ENCODE peak calls at places on chromosomes 6 and 20, in four cellular contexts. E is K562, K is HepG2, I is WTC11. B is an unnamed sample.

GRCh38 chr6:151063339-151063738 is 176.4 kb upstream of the AKAP12 start:
- DNase-seq in I (no peak), E (no peak), K (no peak), B (no peak)

GRCh38 chr6:80094017-80094416 is 12.5 kb upstream of the BCKDHB start:
- DNase-seq in E (peak), I (no peak), K (no peak), B (no peak)

GRCh38 chr6:135633573-135633972 is 136.0 kb upstream of the AHI1 start:
- DNase-seq in K (no peak), I (no peak), E (no peak), B (no peak)

GRCh38 chr20:20229595-20229994 is 138.3 kb upstream of the INSM1 start:
- DNase-seq in K (no peak), E (no peak), I (no peak), B (no peak)

GRCh38 chr20:45059022-45059728 is 41.8 kb downstream of the KCNS1 start:
- DNase-seq in I (no peak), K (no peak), E (no peak), B (no peak)

GRCh38 chr6:50600280-50600679 is 113.0 kb upstream of the TFAP2D start:
- DNase-seq in E (no peak), K (no peak), I (no peak), B (no peak)

GRCh38 chr6:15132854-15133670 is 112.8 kb upstream of the JARID2 start:
- DNase-seq in E (no peak), K (peak), I (no peak), B (no peak)

GRCh38 chr6:64889144-64889543 is 817.9 kb downstream of the EYS start:
- DNase-seq in E (no peak), K (no peak), I (no peak), B (no peak)

GRCh38 chr20:34302312-34302722 is 838 bp downstream of the AHCY start:
- DNase-seq in E (peak), I (no peak), K (peak), B (no peak)

GRCh38 chr6:29559524-29560287 is at the start of gene UBD:
- DNase-seq in I (no peak), E (no peak), K (peak), B (peak)

GRCh38 chr20:48198951-48199431 is 413.7 kb upstream of the SULF2 start:
- DNase-seq in I (no peak), K (no peak), E (no peak), B (no peak)

GRCh38 chr6:110564703-110565421 is 88.4 kb upstream of the SLC22A16 start:
- DNase-seq in K (no peak), E (no peak), I (no peak), B (no peak)

GRCh38 chr20:46955601-46956556 is 61.2 kb downstream of the EYA2 start:
- DNase-seq in E (no peak), K (no peak), I (no peak), B (no peak)

GRCh38 chr6:13273931-13274706 is 54.2 kb downstream of the TBC1D7 start:
- DNase-seq in K (no peak), I (no peak), E (peak), B (peak)

GRCh38 chr6:40343887-40344565 is 243.1 kb downstream of the LRFN2 start:
- DNase-seq in E (no peak), K (no peak), I (no peak), B (no peak)

GRCh38 chr6:85453490-85453889 is 3.6 kb downstream of the NT5E start:
- DNase-seq in I (no peak), E (no peak), K (no peak), B (no peak)

GRCh38 chr6:2857580-2858337 is 16.1 kb upstream of the SERPINB1 start:
- DNase-seq in E (peak), I (no peak), K (no peak), B (peak)

GRCh38 chr20:37695684-37696342 is 2.0 kb downstream of the CTNNBL1 start:
- DNase-seq in K (no peak), E (no peak), I (no peak), B (no peak)

GRCh38 chr6:2245103-2245953 is at the start of gene GMDS:
- DNase-seq in E (peak), I (peak), K (peak), B (no peak)

GRCh38 chr6:158854214-158855101 is 35.3 kb upstream of the EZR start:
- DNase-seq in E (peak), I (peak), K (peak), B (no peak)

GRCh38 chr6:84089552-84089951 is 56.0 kb downstream of the MRAP2 start:
- DNase-seq in K (no peak), E (no peak), I (no peak), B (no peak)

GRCh38 chr6:29520232-29520631 is 32.5 kb upstream of the MAS1L start:
- DNase-seq in K (no peak), I (no peak), E (no peak), B (no peak)

GRCh38 chr6:100276311-100277057 is 188.2 kb downstream of the SIM1 start:
- DNase-seq in E (no peak), K (no peak), I (no peak), B (no peak)

GRCh38 chr6:44074383-44075136 is 52.7 kb downstream of the MRPL14 start:
- DNase-seq in K (peak), I (peak), E (peak), B (peak)

GRCh38 chr20:51583073-51583472 is 40.6 kb upstream of the NFATC2 start:
- DNase-seq in E (no peak), K (no peak), I (no peak), B (no peak)

GRCh38 chr6:16491666-16492322 is 253.4 kb downstream of the GMPR start:
- DNase-seq in K (peak), I (no peak), E (no peak), B (no peak)

GRCh38 chr6:136084403-136084802 is 165.7 kb downstream of the MTFR2 start:
- DNase-seq in I (no peak), K (no peak), E (no peak), B (no peak)

GRCh38 chr20:57061058-57061900 is 205.2 kb downstream of the BMP7 start:
- DNase-seq in K (no peak), E (peak), I (peak), B (no peak)

GRCh38 chr6:36350681-36351091 is 14.0 kb upstream of the BNIP5 start:
- DNase-seq in E (peak), K (no peak), I (no peak), B (no peak)

GRCh38 chr6:27630727-27631613 is 158.1 kb upstream of the ZNF184 start:
- DNase-seq in I (peak), E (peak), K (peak), B (peak)

GRCh38 chr20:17941087-17941825 is 27.3 kb downstream of the SNX5 start:
- DNase-seq in I (no peak), E (no peak), K (no peak), B (no peak)

DNA sequence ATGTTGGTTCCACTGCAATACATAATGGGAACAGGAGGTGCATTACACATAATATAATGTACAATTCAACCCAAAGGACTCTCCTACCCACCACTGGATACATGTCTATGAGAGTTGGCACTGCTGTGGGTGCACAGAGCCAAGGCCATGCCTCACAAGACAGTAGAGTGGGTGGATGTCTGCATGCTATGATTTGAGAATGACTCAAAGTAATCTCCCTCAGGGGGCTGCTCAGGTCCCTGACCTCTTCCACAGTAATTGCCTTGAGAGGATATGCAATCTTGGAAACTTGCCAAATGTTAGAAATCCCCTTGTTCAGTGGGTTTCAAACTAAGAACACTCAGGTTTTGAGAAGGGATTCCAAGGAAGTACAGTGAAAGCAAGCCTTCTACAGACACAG is 79.0 kb downstream of the ANKEF1 start:
- DNase-seq in K (no peak), I (no peak), E (no peak), B (no peak)
- TF ChIP-seq NR2C2 in K (no peak), I (no peak), E (no peak), B (no peak)

GRCh38 chr6:12111271-12111670 is 99.2 kb downstream of the HIVEP1 start:
- DNase-seq in K (no peak), I (no peak), E (no peak), B (no peak)

GRCh38 chr6:12112540-12113189 is 100.6 kb downstream of the HIVEP1 start:
- DNase-seq in K (no peak), E (peak), I (no peak), B (no peak)

GRCh38 chr6:12114055-12114503 is 102.0 kb downstream of the HIVEP1 start:
- DNase-seq in K (no peak), I (no peak), E (no peak), B (no peak)

GRCh38 chr6:12115001-12115400 is 102.9 kb downstream of the HIVEP1 start:
- DNase-seq in K (no peak), I (no peak), E (no peak), B (no peak)

DNA sequence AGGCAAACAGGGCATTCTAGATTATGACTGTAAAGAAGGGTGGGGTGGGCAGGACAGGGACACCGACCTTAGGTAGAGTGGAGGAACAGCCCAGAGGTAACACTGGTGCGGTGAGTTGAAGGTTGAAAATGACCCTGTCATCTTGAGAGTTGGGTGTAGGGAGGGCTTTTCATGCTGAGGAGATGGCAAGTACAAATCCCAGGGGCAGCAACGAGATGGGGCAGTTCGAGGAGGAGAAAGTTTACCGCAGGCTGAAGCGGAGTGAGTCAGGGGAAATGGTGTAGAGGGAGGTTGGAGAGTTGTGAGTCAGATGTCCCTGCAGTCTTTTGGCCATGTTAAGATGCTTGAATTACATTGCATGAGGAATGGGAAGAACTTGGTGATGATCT is 101.1 kb downstream of the HIVEP1 start:
- DNase-seq in K (no peak), I (no peak), E (peak), B (no peak)
- TF ChIP-seq NR2C2 in K (no peak), I (no peak), E (no peak), B (no peak)

GRCh38 chr6:170097505-170098427 is 193.1 kb downstream of the DLL1 start:
- DNase-seq in E (no peak), I (peak), K (no peak), B (no peak)
- TF ChIP-seq NR2C2 in E (no peak), I (no peak), K (no peak), B (no peak)

DNA sequence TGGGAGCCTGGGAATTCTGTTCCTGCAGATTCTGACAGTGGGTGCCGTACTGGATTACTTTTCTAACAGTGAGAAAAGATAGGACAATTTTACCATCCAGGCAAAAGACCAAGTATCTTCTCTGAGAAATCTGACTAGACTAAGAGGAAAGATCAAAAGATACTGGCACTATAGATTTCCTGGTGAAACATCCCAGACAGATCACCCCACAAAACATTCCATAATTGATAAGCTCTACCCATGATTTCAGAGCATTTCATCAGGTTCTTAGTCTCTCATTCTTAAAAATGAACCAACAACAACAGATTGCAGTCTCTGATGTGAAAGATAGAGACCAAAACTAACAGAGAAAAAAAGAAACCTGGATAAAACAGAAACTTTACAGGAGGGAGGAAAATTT is 13.6 kb upstream of the UBR2 start:
- DNase-seq in I (no peak), E (no peak), K (no peak), B (no peak)
- TF ChIP-seq NR2C2 in I (no peak), E (peak), K (no peak), B (no peak)